ENCODE peak calls at places on chromosomes 3 and 15, in seven cellular contexts. Y, R, L, U, F, K and I are unnamed samples.

GRCh38 chr3:148930785-148931184 is 60.6 kb upstream of the GYG1 start:
- DNase-seq in U (no peak), F (peak), R (no peak), L (no peak), Y (peak), K (no peak), I (no peak)

GRCh38 chr3:14991818-14992612 is 44.6 kb downstream of the NR2C2 start:
- DNase-seq in L (no peak), K (no peak), F (peak), Y (no peak), R (no peak), U (no peak), I (no peak)

GRCh38 chr15:61146643-61147230 is 82.4 kb downstream of the RORA start:
- DNase-seq in Y (no peak), K (no peak), R (no peak), L (no peak), F (no peak), U (no peak), I (no peak)

GRCh38 chr15:52368402-52368801 is 72.8 kb upstream of the MYO5C start:
- DNase-seq in K (no peak), Y (no peak), F (no peak), L (no peak), U (no peak), R (no peak), I (no peak)

GRCh38 chr15:100048736-100049135 is 293.0 kb downstream of the ADAMTS17 start:
- DNase-seq in Y (no peak), F (no peak), U (no peak), L (no peak), R (no peak), K (no peak), I (no peak)

GRCh38 chr3:34012102-34012461 is 213.7 kb downstream of the PDCD6IP start:
- DNase-seq in U (no peak), K (no peak), Y (peak), L (peak), R (no peak), F (peak), I (peak)

GRCh38 chr15:67118808-67119207 is 53.4 kb downstream of the SMAD3 start:
- DNase-seq in K (no peak), R (no peak), F (no peak), U (no peak), Y (no peak), L (no peak), I (no peak)

GRCh38 chr3:10442151-10442795 is 63.1 kb downstream of the ATP2B2 start:
- DNase-seq in L (no peak), Y (no peak), R (no peak), F (peak), U (no peak), K (no peak), I (no peak)

GRCh38 chr15:77541421-77542181 is 91.1 kb downstream of the LINGO1 start:
- DNase-seq in U (no peak), L (no peak), F (no peak), R (no peak), Y (no peak), K (no peak), I (peak)

GRCh38 chr15:86915811-86916331 is 836.2 kb downstream of the AGBL1 start:
- DNase-seq in U (no peak), K (no peak), F (no peak), R (peak), Y (peak), L (no peak), I (no peak)

GRCh38 chr3:17795733-17796132 is 53.3 kb upstream of the TBC1D5 start:
- DNase-seq in K (no peak), R (no peak), U (no peak), L (no peak), F (no peak), Y (no peak), I (no peak)

GRCh38 chr15:90266061-90266431 is 574 bp downstream of the NGRN start:
- DNase-seq in L (peak), U (no peak), R (peak), F (peak), K (peak), Y (no peak), I (no peak)

GRCh38 chr15:30990036-30990435 is 1.4 kb downstream of the MTMR10 start:
- DNase-seq in L (no peak), U (no peak), F (no peak), K (no peak), Y (no peak), R (no peak), I (no peak)

GRCh38 chr3:127694467-127695215 is 21.9 kb downstream of the ABTB1 start:
- DNase-seq in Y (peak), K (no peak), L (peak), U (no peak), F (no peak), R (no peak), I (no peak)

GRCh38 chr15:57509121-57509520 is 82.6 kb upstream of the MYZAP start:
- DNase-seq in L (no peak), F (no peak), U (peak), Y (no peak), R (no peak), K (no peak), I (no peak)

GRCh38 chr3:143249014-143249413 is 129.4 kb downstream of the CHST2 start:
- DNase-seq in K (no peak), L (no peak), R (no peak), U (no peak), Y (no peak), F (no peak), I (no peak)

GRCh38 chr15:42056934-42057743 is 36.3 kb upstream of the PLA2G4E start:
- DNase-seq in K (peak), F (peak), L (peak), R (peak), Y (peak), U (peak), I (no peak)

GRCh38 chr3:66499881-66500574 is 794 bp downstream of the LRIG1 start:
- DNase-seq in F (peak), U (no peak), L (no peak), R (peak), K (peak), Y (peak), I (peak)

GRCh38 chr3:99644017-99644416 is 5.6 kb downstream of the COL8A1 start:
- DNase-seq in R (no peak), U (no peak), F (no peak), K (no peak), L (no peak), Y (no peak), I (no peak)

GRCh38 chr3:8650583-8651416 is 6.2 kb upstream of the SSUH2 start:
- DNase-seq in U (no peak), K (no peak), Y (no peak), F (no peak), R (no peak), L (no peak), I (no peak)

GRCh38 chr15:99053380-99054024 is 45.9 kb upstream of the PGPEP1L start:
- DNase-seq in L (no peak), R (no peak), U (peak), F (no peak), K (no peak), Y (no peak), I (no peak)